ENCODE peak calls at places on chromosomes 12 and 14, in seven cellular contexts. R is HepG2, J is HCT116, Z is H1, I is A549, D is K562, W is endothelial cell of umbilical vein. G is an unnamed sample.

GRCh38 chr14:41810362-41810761 is 203.7 kb downstream of the LRFN5 start:
- DNase-seq in I (no peak), J (no peak), D (no peak), Z (no peak), R (no peak), W (no peak), G (no peak)

GRCh38 chr14:97625512-97625911 is 828.3 kb downstream of the VRK1 start:
- DNase-seq in J (no peak), Z (no peak), D (no peak), W (no peak), R (no peak), I (no peak), G (no peak)

GRCh38 chr12:49515266-49515665 is 23.6 kb upstream of the KCNH3 start:
- DNase-seq in J (no peak), W (peak), D (no peak), R (no peak), I (peak), Z (no peak), G (peak)

GRCh38 chr14:28344381-28344780 is 422.2 kb upstream of the FOXG1 start:
- DNase-seq in R (no peak), W (peak), D (no peak), I (no peak), J (no peak), Z (no peak), G (peak)

GRCh38 chr12:119381471-119382235 is 47.1 kb downstream of the CCDC60 start:
- DNase-seq in Z (no peak), D (no peak), I (no peak), J (no peak), R (no peak), W (no peak), G (no peak)

GRCh38 chr14:22505309-22505708 is 83.7 kb downstream of the DAD1 start:
- DNase-seq in J (no peak), I (no peak), Z (no peak), R (no peak), D (no peak), W (no peak), G (no peak)

GRCh38 chr12:69570545-69571399 is 14.5 kb upstream of the CCT2 start:
- DNase-seq in Z (peak), W (peak), D (peak), J (peak), R (peak), I (peak), G (peak)

GRCh38 chr14:65604535-65604934 is 192.0 kb downstream of the FUT8 start:
- DNase-seq in D (no peak), Z (no peak), R (no peak), I (no peak), W (no peak), J (no peak), G (no peak)

GRCh38 chr14:53670701-53671100 is 285.9 kb downstream of the BMP4 start:
- DNase-seq in W (no peak), Z (no peak), R (peak), I (no peak), D (no peak), J (no peak), G (no peak)

GRCh38 chr14:39492267-39492666 is 60.0 kb upstream of the FBXO33 start:
- DNase-seq in R (no peak), J (no peak), Z (no peak), I (no peak), W (no peak), D (no peak), G (no peak)

GRCh38 chr12:108307006-108307405 is 32.1 kb downstream of the CMKLR1 start:
- DNase-seq in I (no peak), D (no peak), J (no peak), W (no peak), R (no peak), Z (no peak), G (peak)

GRCh38 chr12:54075431-54075830 is 21.8 kb downstream of the HOXC4 start:
- DNase-seq in D (no peak), R (no peak), J (no peak), Z (no peak), I (no peak), W (no peak), G (peak)

GRCh38 chr12:69240625-69240984 is 1.2 kb downstream of the CPSF6 start:
- DNase-seq in D (peak), R (no peak), I (peak), W (peak), Z (no peak), J (no peak), G (peak)

GRCh38 chr12:50186667-50187066 is 19.5 kb upstream of the CERS5 start:
- DNase-seq in J (no peak), D (no peak), W (peak), I (no peak), Z (no peak), R (no peak), G (no peak)

GRCh38 chr12:33440477-33440876 is 858 bp upstream of the SYT10 start:
- DNase-seq in D (peak), W (no peak), Z (no peak), J (no peak), R (no peak), I (no peak), G (no peak)

GRCh38 chr12:33438890-33439586 is 581 bp downstream of the SYT10 start:
- DNase-seq in J (no peak), Z (peak), I (no peak), R (no peak), W (no peak), D (peak), G (no peak)

GRCh38 chr12:33439587-33440011 is at the start of gene SYT10:
- DNase-seq in J (no peak), Z (no peak), I (no peak), D (peak), W (peak), R (no peak), G (no peak)

GRCh38 chr12:33437598-33437997 is 2.0 kb downstream of the SYT10 start:
- DNase-seq in D (peak), J (no peak), W (no peak), Z (no peak), I (no peak), R (no peak), G (no peak)

DNA sequence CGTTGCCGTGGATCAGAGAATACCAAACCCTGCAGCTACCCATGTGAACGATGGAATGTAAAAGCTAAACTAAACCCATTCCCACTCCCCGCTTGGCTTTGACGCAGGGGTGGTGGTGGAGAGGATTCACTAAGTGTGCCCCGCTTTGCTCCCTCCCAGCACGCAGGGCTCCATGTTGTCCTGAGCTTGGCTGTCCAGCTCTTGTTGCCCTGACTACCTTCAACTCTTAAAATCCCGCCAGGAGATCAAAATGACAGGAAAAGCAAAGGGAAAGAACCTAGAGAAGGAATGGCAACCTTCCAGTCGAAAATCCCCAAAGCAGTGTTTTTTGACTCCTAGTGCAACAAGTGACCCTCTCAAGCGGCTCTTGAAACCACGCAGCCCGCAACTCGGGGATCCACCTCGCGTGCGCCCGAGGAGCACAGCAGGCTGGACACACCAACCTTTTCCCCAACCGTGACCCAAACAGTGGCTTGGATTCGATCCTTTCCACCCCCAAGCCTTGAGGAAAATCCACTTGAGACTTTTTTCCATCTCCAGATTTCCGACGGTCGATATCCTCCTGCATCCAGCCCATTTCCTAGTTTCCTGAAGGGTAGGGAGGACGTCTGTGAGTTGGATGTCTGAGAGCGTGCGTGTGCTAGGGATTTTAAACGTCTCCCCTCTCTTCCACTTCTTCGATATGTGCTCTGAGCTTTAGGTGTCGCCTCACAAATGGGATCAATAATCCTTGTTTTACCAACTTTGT is 1.4 kb downstream of the SYT10 start:
- DNase-seq in J (no peak), I (no peak), Z (no peak), D (peak), R (no peak), W (no peak), G (no peak)
- H3K4me3 ChIP-seq in J (no peak), I (no peak), Z (peak), D (peak), R (no peak), W (no peak), G (no peak)

DNA sequence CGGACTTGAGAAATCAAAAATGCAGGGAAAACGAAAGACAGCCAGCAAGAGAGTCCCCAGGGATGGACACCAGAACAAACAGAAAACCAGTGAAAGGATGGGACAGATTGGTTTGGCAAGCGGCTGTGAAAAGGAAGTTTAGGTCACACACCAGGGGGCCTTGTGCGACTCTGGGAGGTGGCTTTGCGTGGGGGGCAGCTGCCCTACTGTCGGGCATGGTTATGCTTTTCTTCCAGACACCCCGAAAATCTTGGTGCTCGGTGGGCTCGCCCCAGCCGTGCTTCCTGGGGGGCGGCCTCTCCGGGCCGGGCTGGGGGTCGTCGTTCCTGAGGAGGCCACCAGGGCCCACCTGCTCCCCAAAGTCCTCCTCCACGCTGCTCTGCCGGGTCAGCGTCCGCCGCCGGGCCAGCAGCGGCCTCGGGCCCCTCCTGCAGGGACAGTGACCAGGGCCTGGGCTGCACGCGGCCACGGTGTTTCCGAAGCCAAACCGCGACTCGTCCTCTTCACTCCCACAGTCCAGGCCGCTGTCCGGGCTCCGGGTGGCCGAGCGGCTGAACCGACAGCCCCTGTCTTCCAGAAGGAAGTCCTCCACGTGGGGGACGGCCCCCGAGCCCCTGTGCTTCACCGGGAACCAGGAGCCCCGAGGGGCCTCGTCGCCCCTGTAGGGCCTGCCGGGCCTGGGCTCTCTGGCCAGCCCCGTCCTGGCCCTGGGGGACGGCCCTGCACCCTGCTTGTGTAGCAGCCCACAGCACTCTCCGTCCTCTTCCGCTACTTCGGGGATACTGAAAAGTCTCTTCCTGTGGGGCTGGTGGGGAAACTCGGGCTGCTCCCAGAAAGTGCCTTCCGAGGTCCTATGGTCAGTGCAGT is 86.5 kb downstream of the PIWIL1 start:
- DNase-seq in R (no peak), I (no peak), D (no peak), W (no peak), Z (peak), J (no peak), G (peak)
- TF ChIP-seq MAX in R (no peak), I (no peak), D (no peak), W (no peak), Z (no peak), J (no peak), G (no peak)

DNA sequence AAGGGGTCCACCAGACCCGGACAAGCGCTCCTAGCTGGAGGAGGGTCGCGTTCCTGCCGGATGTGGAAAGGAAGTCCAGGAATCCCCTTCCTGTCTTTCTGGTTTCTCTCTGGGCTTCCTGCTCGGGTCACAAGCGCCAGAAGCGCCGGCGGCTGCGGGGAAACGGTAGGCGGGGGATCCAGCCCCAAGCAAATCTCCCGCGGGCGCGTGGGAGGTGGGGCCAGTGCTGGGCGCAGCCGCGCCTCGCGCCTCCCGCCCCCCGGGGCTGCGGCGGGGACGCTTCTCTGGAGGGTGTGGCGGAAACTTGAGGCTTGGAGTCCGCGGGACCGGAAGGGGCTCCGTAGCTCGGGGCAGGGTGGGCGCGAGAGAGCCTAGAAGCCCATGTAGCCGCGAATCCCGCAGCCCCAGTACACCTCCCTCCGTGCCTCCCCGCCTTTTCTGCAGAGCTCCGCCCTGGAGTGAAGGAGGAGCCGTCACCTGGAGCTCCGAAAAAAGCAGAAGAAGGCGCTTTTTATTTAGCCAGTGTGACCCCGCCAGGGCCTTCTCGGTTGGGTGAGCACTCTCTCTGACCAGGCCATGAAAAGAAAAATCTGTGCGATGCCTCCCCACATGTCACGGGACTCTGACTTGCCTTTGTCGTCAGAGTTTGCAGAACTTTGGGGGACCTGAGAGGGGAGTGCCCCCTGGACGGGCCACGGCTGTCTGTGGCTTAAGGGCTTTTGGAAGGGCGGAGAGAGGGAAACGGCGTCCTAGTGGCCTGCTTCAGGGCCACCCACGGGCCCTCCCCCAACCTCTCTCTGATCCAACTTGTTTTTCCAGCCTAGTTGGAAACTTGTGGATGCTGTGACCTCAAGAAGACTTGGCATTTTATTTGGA is 21.4 kb upstream of the CLEC2D start:
- DNase-seq in I (peak), R (peak), J (no peak), Z (peak), W (peak), D (peak), G (peak)
- TF ChIP-seq POLR2A in I (peak), R (peak), J (no peak), Z (peak), W (peak), D (peak), G (peak)

GRCh38 chr12:21938879-21939278 is 2.3 kb downstream of the ABCC9 start:
- DNase-seq in W (no peak), J (no peak), R (no peak), Z (no peak), I (no peak), D (no peak), G (no peak)
- H3K4me3 ChIP-seq in W (no peak), J (no peak), R (no peak), Z (no peak), I (no peak), D (no peak), G (no peak)

GRCh38 chr12:42552822-42553221 is 36.7 kb downstream of the PRICKLE1 start:
- DNase-seq in D (no peak), R (no peak), J (no peak), I (no peak), W (no peak), Z (peak), G (no peak)

GRCh38 chr12:42560977-42561376 is 28.6 kb downstream of the PRICKLE1 start:
- DNase-seq in W (no peak), J (no peak), R (no peak), I (no peak), Z (no peak), D (no peak), G (no peak)

GRCh38 chr12:42557586-42558172 is 31.9 kb downstream of the PRICKLE1 start:
- DNase-seq in Z (no peak), D (no peak), R (no peak), W (no peak), I (no peak), J (no peak), G (no peak)

GRCh38 chr12:42556917-42557316 is 32.6 kb downstream of the PRICKLE1 start:
- DNase-seq in R (no peak), J (no peak), D (no peak), W (no peak), I (no peak), Z (no peak), G (no peak)
- TF ChIP-seq MAX in R (no peak), J (no peak), D (no peak), W (no peak), I (no peak), Z (no peak), G (no peak)

GRCh38 chr12:91601057-91601456 is 418.4 kb upstream of the DCN start:
- DNase-seq in Z (no peak), W (no peak), R (no peak), D (no peak), J (no peak), I (no peak), G (no peak)
- TF ChIP-seq POLR2A in Z (no peak), W (no peak), R (no peak), D (no peak), J (no peak), I (no peak), G (no peak)

DNA sequence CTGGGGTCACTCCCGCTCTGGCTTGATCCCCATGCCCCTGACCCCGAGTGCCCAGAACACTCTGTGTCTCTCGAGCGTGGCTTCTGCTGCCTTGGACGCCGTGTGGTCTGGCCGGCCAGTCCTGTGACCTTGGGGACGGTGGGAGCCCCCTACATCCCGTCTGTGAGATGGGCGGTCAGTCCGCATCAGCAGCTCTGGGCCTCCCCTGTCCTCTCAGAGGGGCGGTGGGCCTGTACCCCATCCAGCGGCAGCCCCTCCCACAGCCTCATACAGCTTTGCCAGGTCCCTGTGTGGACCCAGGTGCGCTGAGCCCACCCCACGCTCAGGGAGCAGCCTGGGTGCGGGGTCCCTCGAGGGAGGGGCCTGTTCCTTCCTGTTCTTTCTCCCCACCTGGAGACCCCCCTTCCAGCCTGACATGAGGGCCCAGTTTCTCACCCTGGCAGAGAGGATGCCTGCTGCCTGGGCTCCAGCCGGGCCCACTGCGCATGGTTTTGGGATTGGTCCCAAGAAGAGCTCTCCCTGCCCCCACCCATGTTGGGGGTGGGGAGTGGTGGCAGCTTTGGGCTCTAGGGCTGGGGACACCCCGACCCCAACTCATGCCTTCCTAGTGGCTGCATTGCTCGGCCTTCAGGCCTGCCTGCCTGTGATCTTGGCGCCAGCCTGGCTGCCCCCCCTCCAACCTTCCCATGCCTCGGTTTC is 1.5 kb downstream of the MTA1 start:
- DNase-seq in Z (no peak), J (no peak), R (no peak), W (no peak), I (no peak), D (no peak), G (no peak)
- H3K4me3 ChIP-seq in Z (peak), J (peak), R (peak), W (peak), I (peak), D (peak), G (peak)